ENCODE peak calls at places on chromosomes 6 and 20, in five cellular contexts. One of them, this sample, is unnamed.
A peak's percentile ranks its signal among the peaks of the same experiment; 100 is the strongest.

GRCh38 chr6:34094474-34095135 is 51.3 kb downstream of the GRM4 start:
- DNase-seq in fibroblast of lung: no peak
- DNase-seq in brain microvascular endothelial cell: no peak
- DNase-seq in AG04450: no peak
- DNase-seq in fibroblast of villous mesenchyme: no peak
- DNase-seq in this sample: no peak

GRCh38 chr6:70028246-70028645 is 161.9 kb downstream of the COL19A1 start:
- DNase-seq in fibroblast of lung: no peak
- DNase-seq in brain microvascular endothelial cell: no peak
- DNase-seq in AG04450: no peak
- DNase-seq in fibroblast of villous mesenchyme: no peak
- DNase-seq in this sample: no peak

GRCh38 chr6:110683236-110683635 is 132.0 kb downstream of the CDK19 start:
- DNase-seq in fibroblast of lung: no peak
- DNase-seq in brain microvascular endothelial cell: no peak
- DNase-seq in AG04450: no peak
- DNase-seq in fibroblast of villous mesenchyme: no peak
- DNase-seq in this sample: no peak

GRCh38 chr6:109527989-109528388 is 45.0 kb upstream of the ZBTB24 start:
- DNase-seq in fibroblast of lung: peak; percentile 9
- DNase-seq in brain microvascular endothelial cell: no peak
- DNase-seq in AG04450: no peak
- DNase-seq in fibroblast of villous mesenchyme: no peak
- DNase-seq in this sample: no peak

GRCh38 chr6:46983007-46983411 is 59.1 kb downstream of the ADGRF1 start:
- DNase-seq in fibroblast of lung: no peak
- DNase-seq in brain microvascular endothelial cell: no peak
- DNase-seq in AG04450: no peak
- DNase-seq in fibroblast of villous mesenchyme: peak; percentile 36
- DNase-seq in this sample: peak; percentile 44

GRCh38 chr6:8268156-8268555 is 165.8 kb upstream of the EEF1E1 start:
- DNase-seq in fibroblast of lung: no peak
- DNase-seq in brain microvascular endothelial cell: no peak
- DNase-seq in AG04450: no peak
- DNase-seq in fibroblast of villous mesenchyme: no peak
- DNase-seq in this sample: no peak

GRCh38 chr6:43772571-43773049 is 2.6 kb downstream of the VEGFA start:
- DNase-seq in fibroblast of lung: peak; percentile 46
- DNase-seq in brain microvascular endothelial cell: no peak
- DNase-seq in AG04450: no peak
- DNase-seq in fibroblast of villous mesenchyme: peak; percentile 47
- DNase-seq in this sample: no peak

GRCh38 chr6:7146079-7146828 is 38.5 kb downstream of the RREB1 start:
- DNase-seq in fibroblast of lung: peak; percentile 76
- DNase-seq in brain microvascular endothelial cell: peak; percentile 58
- DNase-seq in AG04450: no peak
- DNase-seq in fibroblast of villous mesenchyme: peak; percentile 55
- DNase-seq in this sample: peak; percentile 61

GRCh38 chr6:119276211-119276610 is 73.3 kb downstream of the MAN1A1 start:
- DNase-seq in fibroblast of lung: peak; percentile 25
- DNase-seq in brain microvascular endothelial cell: no peak
- DNase-seq in AG04450: no peak
- DNase-seq in fibroblast of villous mesenchyme: peak; percentile 31
- DNase-seq in this sample: peak; percentile 74

GRCh38 chr6:55892749-55893357 is 17.5 kb upstream of the BMP5 start:
- DNase-seq in fibroblast of lung: no peak
- DNase-seq in brain microvascular endothelial cell: no peak
- DNase-seq in AG04450: no peak
- DNase-seq in fibroblast of villous mesenchyme: peak; percentile 7
- DNase-seq in this sample: peak; percentile 9

GRCh38 chr6:50655848-50656453 is 57.4 kb upstream of the TFAP2D start:
- DNase-seq in fibroblast of lung: peak; percentile 0
- DNase-seq in brain microvascular endothelial cell: no peak
- DNase-seq in AG04450: no peak
- DNase-seq in fibroblast of villous mesenchyme: no peak
- DNase-seq in this sample: peak; percentile 2

GRCh38 chr6:169990095-169991030 is 238.9 kb downstream of the ERMARD start:
- DNase-seq in fibroblast of lung: no peak
- DNase-seq in brain microvascular endothelial cell: no peak
- DNase-seq in AG04450: no peak
- DNase-seq in fibroblast of villous mesenchyme: no peak
- DNase-seq in this sample: no peak

GRCh38 chr6:23137596-23137995 is 568.2 kb downstream of the HDGFL1 start:
- DNase-seq in fibroblast of lung: peak; percentile 38
- DNase-seq in brain microvascular endothelial cell: peak; percentile 35
- DNase-seq in AG04450: no peak
- DNase-seq in fibroblast of villous mesenchyme: no peak
- DNase-seq in this sample: no peak

DNA sequence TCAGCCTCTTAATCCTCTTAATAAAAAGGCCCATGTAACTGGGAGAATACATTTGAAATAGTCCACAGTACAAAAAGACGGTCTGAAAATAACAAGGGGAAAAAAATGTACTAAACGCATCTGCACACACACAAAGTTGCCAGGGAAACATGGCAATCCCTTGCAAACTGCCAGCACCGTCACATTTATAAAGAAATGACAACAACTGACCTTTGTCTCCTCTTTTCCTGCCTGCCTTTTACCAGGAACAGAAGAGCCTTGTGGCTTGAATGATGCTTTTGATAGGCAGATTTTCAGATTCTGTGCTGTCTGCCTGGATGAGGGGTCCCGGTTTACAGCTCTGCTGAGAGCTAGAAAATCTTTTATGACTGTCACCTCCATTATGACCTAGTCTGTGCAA is 308.6 kb upstream of the ZFP64 start:
- DNase-seq in fibroblast of lung: no peak
- DNase-seq in brain microvascular endothelial cell: no peak
- DNase-seq in AG04450: no peak
- DNase-seq in fibroblast of villous mesenchyme: no peak
- DNase-seq in this sample: no peak
- H3K4me3 ChIP-seq in fibroblast of lung: no peak overlapping the region
- H3K4me3 ChIP-seq in brain microvascular endothelial cell: no peak overlapping the region
- H3K4me3 ChIP-seq in AG04450: no peak overlapping the region
- H3K4me3 ChIP-seq in fibroblast of villous mesenchyme: no peak overlapping the region
- H3K4me3 ChIP-seq in this sample: no peak overlapping the region

GRCh38 chr20:64115171-64115911 is 8.0 kb upstream of the NPBWR2 start:
- DNase-seq in fibroblast of lung: no peak
- DNase-seq in brain microvascular endothelial cell: no peak
- DNase-seq in AG04450: no peak
- DNase-seq in fibroblast of villous mesenchyme: no peak
- DNase-seq in this sample: no peak
- TF ChIP-seq CTCF in fibroblast of lung: no peak
- TF ChIP-seq CTCF in brain microvascular endothelial cell: no peak
- TF ChIP-seq CTCF in AG04450: no peak
- TF ChIP-seq CTCF in fibroblast of villous mesenchyme: no peak
- TF ChIP-seq CTCF in this sample: no peak

DNA sequence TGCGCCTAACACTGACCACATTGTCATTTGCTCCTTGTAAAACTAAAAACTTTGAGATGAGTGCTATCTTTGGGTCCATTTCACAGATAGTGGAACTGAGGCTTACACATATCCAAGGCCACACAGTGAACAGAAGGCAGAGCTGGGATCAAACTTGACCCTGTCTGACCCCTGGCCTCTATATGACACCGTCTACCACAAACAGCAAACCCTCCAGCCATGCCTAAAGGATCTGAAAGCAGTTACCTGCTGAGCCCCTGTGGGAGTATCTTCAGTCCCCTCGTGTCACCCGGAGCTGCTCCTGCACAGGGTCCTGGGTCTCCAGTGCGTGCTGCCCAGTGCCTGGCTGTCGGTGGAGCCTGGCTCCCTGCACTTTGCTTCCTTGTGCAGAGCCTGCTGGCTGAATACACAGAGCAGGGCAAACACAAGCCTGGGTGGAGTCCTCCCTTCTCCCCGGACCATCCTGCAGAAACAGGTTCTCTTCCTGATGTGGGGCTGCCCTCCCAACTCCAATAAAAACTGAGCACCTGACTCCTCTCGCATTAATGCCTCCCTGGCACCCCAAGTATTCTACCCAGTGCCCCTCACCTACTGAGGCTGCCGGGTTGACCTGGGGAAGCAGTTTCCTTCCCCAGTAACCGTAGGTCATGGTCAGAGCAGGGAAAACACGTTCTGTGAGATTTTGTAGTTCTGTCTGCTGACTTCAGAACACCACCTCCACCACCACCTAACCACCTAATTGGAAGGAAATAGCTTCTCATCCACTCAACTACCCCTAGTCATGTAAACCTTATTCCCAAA is at the start of gene BCAS1:
- DNase-seq in fibroblast of lung: no peak
- DNase-seq in brain microvascular endothelial cell: no peak
- DNase-seq in AG04450: no peak
- DNase-seq in fibroblast of villous mesenchyme: no peak
- DNase-seq in this sample: no peak
- H3K4me3 ChIP-seq in fibroblast of lung: no peak within 1 kb of the TSS
- H3K4me3 ChIP-seq in brain microvascular endothelial cell: no peak within 1 kb of the TSS
- H3K4me3 ChIP-seq in AG04450: no peak within 1 kb of the TSS
- H3K4me3 ChIP-seq in fibroblast of villous mesenchyme: no peak within 1 kb of the TSS
- H3K4me3 ChIP-seq in this sample: no peak within 1 kb of the TSS

DNA sequence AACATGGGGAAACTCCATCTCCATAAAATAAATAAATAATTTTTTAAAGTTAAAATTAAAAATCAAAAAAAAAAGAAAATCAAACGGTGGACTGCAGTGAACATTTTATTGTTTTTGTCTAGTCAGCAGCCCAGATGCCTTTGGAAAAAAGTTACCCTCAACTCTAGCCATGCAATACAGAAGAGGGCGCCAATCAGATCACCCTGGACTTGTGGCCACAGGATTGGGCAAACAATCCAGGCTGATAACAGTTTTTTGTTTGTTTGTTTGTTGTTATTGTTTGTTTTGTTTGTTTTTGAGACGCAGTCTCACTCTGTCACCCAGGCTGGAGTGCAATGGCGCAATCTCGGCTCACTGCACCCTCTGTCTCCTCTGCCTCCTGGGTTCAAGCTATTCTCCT is 30.5 kb upstream of the NELFCD start:
- DNase-seq in fibroblast of lung: no peak
- DNase-seq in brain microvascular endothelial cell: no peak
- DNase-seq in AG04450: no peak
- DNase-seq in fibroblast of villous mesenchyme: no peak
- DNase-seq in this sample: no peak
- TF ChIP-seq CTCF in fibroblast of lung: no peak
- TF ChIP-seq CTCF in brain microvascular endothelial cell: no peak
- TF ChIP-seq CTCF in AG04450: no peak
- TF ChIP-seq CTCF in fibroblast of villous mesenchyme: no peak
- TF ChIP-seq CTCF in this sample: no peak

DNA sequence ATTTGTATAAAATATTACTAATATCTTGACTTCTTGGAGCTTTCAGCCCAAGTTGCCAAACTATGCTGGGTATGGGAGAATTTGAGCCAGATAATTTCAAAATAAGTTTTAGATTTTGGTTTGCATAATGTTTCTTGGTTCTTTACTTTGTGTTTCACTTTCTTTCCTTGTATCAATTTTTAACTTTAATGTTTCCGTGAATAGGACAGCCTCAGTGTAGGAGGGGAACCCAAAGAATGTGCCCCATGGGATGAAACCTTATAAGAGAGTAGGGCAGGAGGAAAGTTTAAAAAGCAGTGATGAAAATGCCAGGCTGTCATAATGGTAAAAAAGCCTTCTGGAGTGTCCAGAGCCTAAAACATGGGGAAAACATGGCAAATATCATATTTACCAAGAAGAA is 252.4 kb upstream of the IRAK1BP1 start:
- DNase-seq in fibroblast of lung: no peak
- DNase-seq in brain microvascular endothelial cell: no peak
- DNase-seq in AG04450: no peak
- DNase-seq in fibroblast of villous mesenchyme: no peak
- DNase-seq in this sample: no peak
- H3K4me3 ChIP-seq in fibroblast of lung: no peak overlapping the region
- H3K4me3 ChIP-seq in brain microvascular endothelial cell: no peak overlapping the region
- H3K4me3 ChIP-seq in AG04450: no peak overlapping the region
- H3K4me3 ChIP-seq in fibroblast of villous mesenchyme: no peak overlapping the region
- H3K4me3 ChIP-seq in this sample: no peak overlapping the region

DNA sequence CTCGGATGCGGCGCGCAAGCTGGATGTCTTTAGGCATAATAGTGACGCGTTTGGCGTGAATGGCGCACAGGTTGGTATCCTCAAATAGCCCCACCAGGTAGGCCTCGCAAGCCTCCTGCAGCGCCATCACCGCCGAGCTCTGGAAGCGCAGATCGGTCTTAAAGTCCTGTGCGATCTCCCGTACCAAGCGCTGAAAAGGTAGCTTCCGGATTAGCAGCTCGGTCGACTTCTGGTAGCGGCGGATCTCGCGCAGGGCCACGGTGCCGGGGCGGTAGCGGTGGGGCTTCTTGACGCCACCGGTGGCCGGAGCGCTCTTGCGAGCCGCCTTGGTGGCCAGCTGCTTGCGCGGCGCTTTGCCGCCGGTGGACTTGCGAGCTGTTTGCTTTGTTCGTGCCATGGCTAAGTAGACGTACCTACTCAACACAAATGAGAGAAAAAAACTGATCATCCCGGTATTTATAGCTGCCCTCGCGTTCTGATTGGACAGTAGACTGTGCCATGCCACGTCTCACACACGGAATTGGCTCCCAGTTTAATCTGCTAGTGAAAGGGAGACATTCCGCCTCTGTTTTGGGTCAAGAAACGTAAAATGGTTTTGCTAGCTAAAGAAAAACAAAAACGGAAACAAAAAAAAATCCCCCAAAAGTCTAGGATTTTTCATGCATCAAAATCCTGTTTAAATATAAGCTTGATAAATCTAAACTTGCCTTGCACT is 40.1 kb downstream of the OR2B2 start:
- DNase-seq in fibroblast of lung: peak; percentile 99
- DNase-seq in brain microvascular endothelial cell: peak; percentile 96
- DNase-seq in AG04450: peak; percentile 96
- DNase-seq in fibroblast of villous mesenchyme: peak; percentile 98
- DNase-seq in this sample: peak; percentile 95
- TF ChIP-seq CTCF in fibroblast of lung: peak; percentile 34
- TF ChIP-seq CTCF in brain microvascular endothelial cell: peak; percentile 45
- TF ChIP-seq CTCF in AG04450: peak; percentile 40
- TF ChIP-seq CTCF in fibroblast of villous mesenchyme: peak; percentile 19
- TF ChIP-seq CTCF in this sample: peak; percentile 23

This sample was measured in AG10803.